ENCODE peak calls at places on chromosomes 12 and 14, in ten cellular contexts. One of them, this sample, is unnamed.

GRCh38 chr12:133180669-133181068 is 626 bp upstream of the ZNF268 start:
- DNase-seq in HCEC 1CT: no peak
- DNase-seq in choroid plexus epithelial cell: no peak
- DNase-seq in NCI-H1092: no peak
- DNase-seq in GM12864: no peak
- DNase-seq in activated naive CD4-positive, alpha-beta T cell: no peak
- DNase-seq in fibroblast of lung: no peak
- DNase-seq in stimulated activated CD8-positive, alpha-beta memory T cell treated with anti-CD3 and anti-CD28 coated beads, Interleukin-2, amount 100 ng/mL, for 1 hour: no peak
- DNase-seq in effector memory CD4-positive, alpha-beta T cell: no peak
- DNase-seq in lung microvascular endothelial cell: no peak
- DNase-seq in this sample: no peak

GRCh38 chr12:905273-906076 is 44.0 kb downstream of the RAD52 start:
- DNase-seq in HCEC 1CT: no peak
- DNase-seq in choroid plexus epithelial cell: peak; percentile 45
- DNase-seq in NCI-H1092: no peak
- DNase-seq in GM12864: no peak
- DNase-seq in activated naive CD4-positive, alpha-beta T cell: no peak
- DNase-seq in fibroblast of lung: no peak
- DNase-seq in stimulated activated CD8-positive, alpha-beta memory T cell treated with anti-CD3 and anti-CD28 coated beads, Interleukin-2, amount 100 ng/mL, for 1 hour: no peak
- DNase-seq in effector memory CD4-positive, alpha-beta T cell: no peak
- DNase-seq in lung microvascular endothelial cell: no peak
- DNase-seq in this sample: no peak

GRCh38 chr12:1799068-1799881 is 21.1 kb upstream of the LRTM2 start:
- DNase-seq in HCEC 1CT: no peak
- DNase-seq in choroid plexus epithelial cell: no peak
- DNase-seq in NCI-H1092: no peak
- DNase-seq in GM12864: no peak
- DNase-seq in activated naive CD4-positive, alpha-beta T cell: no peak
- DNase-seq in fibroblast of lung: no peak
- DNase-seq in stimulated activated CD8-positive, alpha-beta memory T cell treated with anti-CD3 and anti-CD28 coated beads, Interleukin-2, amount 100 ng/mL, for 1 hour: no peak
- DNase-seq in effector memory CD4-positive, alpha-beta T cell: no peak
- DNase-seq in lung microvascular endothelial cell: no peak
- DNase-seq in this sample: no peak

GRCh38 chr12:14510574-14510973 is 57.1 kb downstream of the PLBD1 start:
- DNase-seq in HCEC 1CT: no peak
- DNase-seq in choroid plexus epithelial cell: no peak
- DNase-seq in NCI-H1092: no peak
- DNase-seq in GM12864: no peak
- DNase-seq in activated naive CD4-positive, alpha-beta T cell: no peak
- DNase-seq in fibroblast of lung: no peak
- DNase-seq in stimulated activated CD8-positive, alpha-beta memory T cell treated with anti-CD3 and anti-CD28 coated beads, Interleukin-2, amount 100 ng/mL, for 1 hour: no peak
- DNase-seq in effector memory CD4-positive, alpha-beta T cell: no peak
- DNase-seq in lung microvascular endothelial cell: no peak
- DNase-seq in this sample: no peak

GRCh38 chr12:11615481-11615880 is 34.0 kb upstream of the ETV6 start:
- DNase-seq in HCEC 1CT: no peak
- DNase-seq in choroid plexus epithelial cell: no peak
- DNase-seq in NCI-H1092: no peak
- DNase-seq in GM12864: no peak
- DNase-seq in activated naive CD4-positive, alpha-beta T cell: no peak
- DNase-seq in fibroblast of lung: no peak
- DNase-seq in stimulated activated CD8-positive, alpha-beta memory T cell treated with anti-CD3 and anti-CD28 coated beads, Interleukin-2, amount 100 ng/mL, for 1 hour: no peak
- DNase-seq in effector memory CD4-positive, alpha-beta T cell: no peak
- DNase-seq in lung microvascular endothelial cell: no peak
- DNase-seq in this sample: no peak

GRCh38 chr14:76091036-76091435 is 60.7 kb upstream of the GPATCH2L start:
- DNase-seq in HCEC 1CT: no peak
- DNase-seq in choroid plexus epithelial cell: peak; percentile 22
- DNase-seq in NCI-H1092: no peak
- DNase-seq in GM12864: no peak
- DNase-seq in activated naive CD4-positive, alpha-beta T cell: no peak
- DNase-seq in fibroblast of lung: no peak
- DNase-seq in stimulated activated CD8-positive, alpha-beta memory T cell treated with anti-CD3 and anti-CD28 coated beads, Interleukin-2, amount 100 ng/mL, for 1 hour: no peak
- DNase-seq in effector memory CD4-positive, alpha-beta T cell: no peak
- DNase-seq in lung microvascular endothelial cell: peak; percentile 57
- DNase-seq in this sample: no peak

GRCh38 chr12:48017496-48017895 is 13.2 kb upstream of the COL2A1 start:
- DNase-seq in HCEC 1CT: no peak
- DNase-seq in choroid plexus epithelial cell: no peak
- DNase-seq in NCI-H1092: no peak
- DNase-seq in GM12864: no peak
- DNase-seq in activated naive CD4-positive, alpha-beta T cell: no peak
- DNase-seq in fibroblast of lung: no peak
- DNase-seq in stimulated activated CD8-positive, alpha-beta memory T cell treated with anti-CD3 and anti-CD28 coated beads, Interleukin-2, amount 100 ng/mL, for 1 hour: no peak
- DNase-seq in effector memory CD4-positive, alpha-beta T cell: no peak
- DNase-seq in lung microvascular endothelial cell: no peak
- DNase-seq in this sample: no peak

GRCh38 chr12:51383281-51383905 is 7.8 kb downstream of the GALNT6 start:
- DNase-seq in HCEC 1CT: no peak
- DNase-seq in choroid plexus epithelial cell: no peak
- DNase-seq in NCI-H1092: no peak
- DNase-seq in GM12864: no peak
- DNase-seq in activated naive CD4-positive, alpha-beta T cell: no peak
- DNase-seq in fibroblast of lung: no peak
- DNase-seq in stimulated activated CD8-positive, alpha-beta memory T cell treated with anti-CD3 and anti-CD28 coated beads, Interleukin-2, amount 100 ng/mL, for 1 hour: no peak
- DNase-seq in effector memory CD4-positive, alpha-beta T cell: no peak
- DNase-seq in lung microvascular endothelial cell: no peak
- DNase-seq in this sample: no peak

GRCh38 chr12:109053382-109054123 is 1.2 kb downstream of the USP30 start:
- DNase-seq in HCEC 1CT: no peak
- DNase-seq in choroid plexus epithelial cell: peak; percentile 25
- DNase-seq in NCI-H1092: no peak
- DNase-seq in GM12864: peak; percentile 34
- DNase-seq in activated naive CD4-positive, alpha-beta T cell: no peak
- DNase-seq in fibroblast of lung: peak; percentile 1
- DNase-seq in stimulated activated CD8-positive, alpha-beta memory T cell treated with anti-CD3 and anti-CD28 coated beads, Interleukin-2, amount 100 ng/mL, for 1 hour: no peak
- DNase-seq in effector memory CD4-positive, alpha-beta T cell: no peak
- DNase-seq in lung microvascular endothelial cell: peak; percentile 10
- DNase-seq in this sample: peak; percentile 35

GRCh38 chr12:123578243-123578642 is 6.1 kb upstream of the TMED2 start:
- DNase-seq in HCEC 1CT: no peak
- DNase-seq in choroid plexus epithelial cell: no peak
- DNase-seq in NCI-H1092: no peak
- DNase-seq in GM12864: no peak
- DNase-seq in activated naive CD4-positive, alpha-beta T cell: no peak
- DNase-seq in fibroblast of lung: no peak
- DNase-seq in stimulated activated CD8-positive, alpha-beta memory T cell treated with anti-CD3 and anti-CD28 coated beads, Interleukin-2, amount 100 ng/mL, for 1 hour: no peak
- DNase-seq in effector memory CD4-positive, alpha-beta T cell: no peak
- DNase-seq in lung microvascular endothelial cell: no peak
- DNase-seq in this sample: no peak

GRCh38 chr14:90491221-90491867 is 94.5 kb downstream of the CALM1 start:
- DNase-seq in HCEC 1CT: peak; percentile 22
- DNase-seq in choroid plexus epithelial cell: peak; percentile 88
- DNase-seq in NCI-H1092: no peak
- DNase-seq in GM12864: no peak
- DNase-seq in activated naive CD4-positive, alpha-beta T cell: no peak
- DNase-seq in fibroblast of lung: peak; percentile 20
- DNase-seq in stimulated activated CD8-positive, alpha-beta memory T cell treated with anti-CD3 and anti-CD28 coated beads, Interleukin-2, amount 100 ng/mL, for 1 hour: no peak
- DNase-seq in effector memory CD4-positive, alpha-beta T cell: no peak
- DNase-seq in lung microvascular endothelial cell: peak; percentile 81
- DNase-seq in this sample: peak; percentile 91

GRCh38 chr14:68841030-68841809 is 48.4 kb upstream of the ZFP36L1 start:
- DNase-seq in HCEC 1CT: peak; percentile 54
- DNase-seq in choroid plexus epithelial cell: peak; percentile 55
- DNase-seq in NCI-H1092: no peak
- DNase-seq in GM12864: no peak
- DNase-seq in activated naive CD4-positive, alpha-beta T cell: no peak
- DNase-seq in fibroblast of lung: peak; percentile 90
- DNase-seq in stimulated activated CD8-positive, alpha-beta memory T cell treated with anti-CD3 and anti-CD28 coated beads, Interleukin-2, amount 100 ng/mL, for 1 hour: no peak
- DNase-seq in effector memory CD4-positive, alpha-beta T cell: no peak
- DNase-seq in lung microvascular endothelial cell: peak; percentile 75
- DNase-seq in this sample: peak; percentile 58

GRCh38 chr14:35366048-35366428 is 38.5 kb downstream of the NFKBIA start:
- DNase-seq in HCEC 1CT: peak; percentile 39
- DNase-seq in choroid plexus epithelial cell: no peak
- DNase-seq in NCI-H1092: no peak
- DNase-seq in GM12864: no peak
- DNase-seq in activated naive CD4-positive, alpha-beta T cell: no peak
- DNase-seq in fibroblast of lung: peak; percentile 31
- DNase-seq in stimulated activated CD8-positive, alpha-beta memory T cell treated with anti-CD3 and anti-CD28 coated beads, Interleukin-2, amount 100 ng/mL, for 1 hour: no peak
- DNase-seq in effector memory CD4-positive, alpha-beta T cell: no peak
- DNase-seq in lung microvascular endothelial cell: peak; percentile 56
- DNase-seq in this sample: no peak

GRCh38 chr14:20848955-20849570 is 42.1 kb upstream of the RNASE3 start:
- DNase-seq in HCEC 1CT: no peak
- DNase-seq in choroid plexus epithelial cell: no peak
- DNase-seq in NCI-H1092: no peak
- DNase-seq in GM12864: no peak
- DNase-seq in activated naive CD4-positive, alpha-beta T cell: no peak
- DNase-seq in fibroblast of lung: no peak
- DNase-seq in stimulated activated CD8-positive, alpha-beta memory T cell treated with anti-CD3 and anti-CD28 coated beads, Interleukin-2, amount 100 ng/mL, for 1 hour: no peak
- DNase-seq in effector memory CD4-positive, alpha-beta T cell: no peak
- DNase-seq in lung microvascular endothelial cell: no peak
- DNase-seq in this sample: no peak

This sample was measured in iris pigment epithelial cell.